ENCODE peak calls at places on chromosomes 2 and 18, in nine cellular contexts. F is keratinocyte, N is AG04450, X is gastrocnemius medialis, L is ovary, K is heart right ventricle, I is HL-60, D is right cardiac atrium, T is tibial nerve. A is an unnamed sample.

GRCh38 chr2:35415282-35415681 is 940.3 kb upstream of the CRIM1 start:
- DNase-seq in F (no peak), N (no peak), X (no peak), L (no peak), K (no peak), I (no peak), D (no peak), T (no peak), A (no peak)

GRCh38 chr2:149219853-149220252 is 110.5 kb upstream of the LYPD6 start:
- DNase-seq in F (no peak), N (no peak), X (no peak), L (no peak), K (no peak), I (no peak), D (no peak), T (no peak), A (no peak)

GRCh38 chr2:125168442-125168841 is 1143.4 kb downstream of the CNTNAP5 start:
- DNase-seq in F (no peak), N (no peak), X (no peak), L (no peak), K (no peak), I (no peak), D (no peak), T (no peak), A (no peak)

GRCh38 chr2:44897406-44897805 is 44.1 kb upstream of the SIX3 start:
- DNase-seq in F (no peak), N (no peak), X (no peak), L (no peak), K (no peak), I (no peak), D (no peak), T (no peak), A (no peak)

GRCh38 chr18:55585586-55586521 is 2.1 kb downstream of the TCF4 start:
- DNase-seq in F (no peak), N (no peak), X (no peak), L (no peak), K (peak), I (no peak), D (no peak), T (no peak), A (no peak)

GRCh38 chr2:162257416-162257815 is 14.2 kb upstream of the FAP start:
- DNase-seq in F (no peak), N (no peak), X (no peak), L (no peak), K (no peak), I (peak), D (no peak), T (no peak), A (no peak)

GRCh38 chr2:45728458-45728942 is 77.0 kb downstream of the PRKCE start:
- DNase-seq in F (no peak), N (no peak), X (no peak), L (no peak), K (no peak), I (peak), D (no peak), T (no peak), A (no peak)

GRCh38 chr2:184611221-184612085 is 13.1 kb downstream of the ZNF804A start:
- DNase-seq in F (peak), N (no peak), X (no peak), L (no peak), K (no peak), I (no peak), D (no peak), T (no peak), A (no peak)

GRCh38 chr2:142687509-142687908 is 190.0 kb upstream of the KYNU start:
- DNase-seq in F (no peak), N (no peak), X (no peak), L (no peak), K (no peak), I (no peak), D (no peak), T (no peak), A (no peak)

GRCh38 chr2:234258562-234259141 is 208.2 kb downstream of the SPP2 start:
- DNase-seq in F (peak), N (no peak), X (no peak), L (no peak), K (no peak), I (no peak), D (no peak), T (no peak), A (no peak)
- H3K4me3 ChIP-seq in F (peak), N (no peak), X (no peak), L (no peak), K (no peak), I (no peak), D (no peak), T (no peak), A (no peak)

GRCh38 chr2:43539436-43539835 is 56.4 kb downstream of the THADA start:
- DNase-seq in F (no peak), N (no peak), X (no peak), L (no peak), K (no peak), I (no peak), D (no peak), T (no peak), A (no peak)

GRCh38 chr2:43538034-43538670 is 57.7 kb downstream of the THADA start:
- DNase-seq in F (no peak), N (no peak), X (no peak), L (no peak), K (no peak), I (no peak), D (no peak), T (no peak), A (no peak)

GRCh38 chr2:43534569-43534968 is 61.3 kb downstream of the THADA start:
- DNase-seq in F (no peak), N (no peak), X (no peak), L (no peak), K (no peak), I (no peak), D (no peak), T (no peak), A (no peak)

GRCh38 chr2:43539991-43540860 is 55.6 kb downstream of the THADA start:
- DNase-seq in F (no peak), N (peak), X (peak), L (peak), K (peak), I (peak), D (peak), T (peak), A (peak)

DNA sequence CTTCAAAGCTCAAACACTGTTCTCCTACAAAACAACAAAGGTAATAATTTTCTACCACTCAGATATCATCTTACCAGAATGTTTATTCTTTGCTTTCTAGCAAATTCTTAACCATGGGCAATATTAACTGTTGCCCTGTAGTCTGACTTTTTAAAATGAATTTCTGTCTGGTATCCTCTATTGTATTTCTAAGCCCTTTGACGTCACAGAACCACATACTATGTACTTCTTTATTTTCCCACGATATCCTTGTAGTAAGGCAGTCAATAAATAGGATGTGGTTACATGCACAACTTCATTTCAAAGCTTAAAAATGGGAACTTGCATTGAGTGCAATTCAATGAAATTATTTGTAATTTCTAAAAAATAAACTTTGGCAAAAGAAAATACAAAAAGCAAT is 58.7 kb downstream of the THADA start:
- DNase-seq in F (no peak), N (no peak), X (no peak), L (no peak), K (no peak), I (no peak), D (no peak), T (no peak), A (no peak)
- H3K27ac ChIP-seq in F (no peak), N (no peak), X (no peak), L (no peak), K (no peak), I (peak), D (no peak), T (no peak), A (no peak)

DNA sequence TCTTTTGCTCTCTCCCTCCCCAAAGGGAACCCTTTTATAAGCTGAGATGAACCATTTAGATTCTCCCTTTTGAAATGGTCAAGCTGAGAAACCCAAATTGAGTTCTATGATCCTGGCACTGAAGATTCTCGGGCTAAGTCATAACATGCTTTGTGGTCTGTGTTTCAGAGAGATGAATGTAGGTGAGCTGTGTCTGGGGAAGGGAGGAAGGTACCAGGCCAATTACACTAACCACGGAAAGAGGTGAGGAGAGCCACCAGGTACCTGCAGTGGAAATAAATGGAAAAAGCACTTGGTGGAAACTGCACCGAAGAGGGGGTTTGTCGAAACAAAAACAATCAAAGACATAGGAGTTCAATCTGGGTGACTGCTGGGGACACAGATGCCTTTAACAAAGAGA is 996 bp upstream of the MRPL44 start:
- DNase-seq in F (no peak), N (no peak), X (no peak), L (no peak), K (no peak), I (no peak), D (no peak), T (no peak), A (no peak)
- H3K4me3 ChIP-seq in F (peak), N (no peak), X (no peak), L (no peak), K (peak), I (peak), D (peak), T (peak), A (peak)

GRCh38 chr2:205850172-205850571 is 167.9 kb downstream of the NRP2 start:
- DNase-seq in F (no peak), N (no peak), X (no peak), L (no peak), K (no peak), I (no peak), D (no peak), T (no peak), A (no peak)
- H3K27ac ChIP-seq in F (no peak), N (no peak), X (no peak), L (no peak), K (no peak), I (no peak), D (no peak), T (no peak), A (no peak)

DNA sequence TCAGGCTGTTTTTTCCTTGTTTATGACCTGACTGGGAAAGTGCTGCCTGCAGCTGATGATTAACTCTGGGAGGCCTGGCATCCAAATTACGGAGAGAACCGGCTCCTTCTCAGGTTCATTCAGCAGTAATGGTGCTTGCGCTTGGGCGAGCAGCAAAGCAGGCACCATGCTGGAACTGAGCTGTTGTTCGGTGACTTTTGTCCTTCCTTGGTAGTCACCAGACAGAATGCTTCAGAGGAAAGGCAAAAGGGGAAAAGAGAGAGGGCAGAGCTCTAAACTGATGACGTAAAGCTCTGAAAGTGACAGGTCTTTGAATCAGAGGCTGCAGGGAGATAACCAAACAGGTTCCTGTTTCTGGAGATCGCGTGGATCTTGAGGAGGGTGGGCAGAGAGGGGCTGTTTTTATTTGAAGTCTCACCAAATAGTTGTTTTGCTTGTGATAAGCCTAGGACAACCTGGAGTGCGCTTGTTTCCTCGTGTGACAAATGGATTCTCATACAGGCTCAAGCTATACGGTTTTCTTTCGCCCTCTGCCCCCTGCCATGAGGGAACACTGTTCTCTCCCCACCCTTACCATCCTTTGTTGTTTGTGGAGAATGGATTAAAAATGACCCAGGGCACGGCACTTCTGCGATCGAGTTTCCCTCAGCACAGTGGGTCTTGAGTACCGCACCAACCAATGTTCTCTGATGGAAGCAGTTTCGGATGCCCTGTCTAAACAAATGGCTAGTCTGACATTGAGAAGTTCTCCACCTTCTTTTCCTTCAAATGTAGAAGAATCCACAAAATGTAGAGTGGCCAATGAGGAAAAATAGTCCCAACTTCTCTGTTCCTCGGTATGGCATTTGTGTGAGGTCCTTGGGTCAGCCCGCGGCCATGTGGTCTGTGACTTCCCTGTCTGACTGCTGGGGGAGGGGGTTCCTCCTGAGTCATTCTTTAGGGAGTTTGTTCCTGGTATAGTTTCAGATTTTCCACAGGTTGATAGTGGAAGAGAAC is 1.3 kb downstream of the RASGRP3 start:
- DNase-seq in F (no peak), N (no peak), X (peak), L (no peak), K (peak), I (no peak), D (peak), T (peak), A (peak)
- H3K4me3 ChIP-seq in F (no peak), N (no peak), X (peak), L (no peak), K (peak), I (peak), D (peak), T (no peak), A (peak)

DNA sequence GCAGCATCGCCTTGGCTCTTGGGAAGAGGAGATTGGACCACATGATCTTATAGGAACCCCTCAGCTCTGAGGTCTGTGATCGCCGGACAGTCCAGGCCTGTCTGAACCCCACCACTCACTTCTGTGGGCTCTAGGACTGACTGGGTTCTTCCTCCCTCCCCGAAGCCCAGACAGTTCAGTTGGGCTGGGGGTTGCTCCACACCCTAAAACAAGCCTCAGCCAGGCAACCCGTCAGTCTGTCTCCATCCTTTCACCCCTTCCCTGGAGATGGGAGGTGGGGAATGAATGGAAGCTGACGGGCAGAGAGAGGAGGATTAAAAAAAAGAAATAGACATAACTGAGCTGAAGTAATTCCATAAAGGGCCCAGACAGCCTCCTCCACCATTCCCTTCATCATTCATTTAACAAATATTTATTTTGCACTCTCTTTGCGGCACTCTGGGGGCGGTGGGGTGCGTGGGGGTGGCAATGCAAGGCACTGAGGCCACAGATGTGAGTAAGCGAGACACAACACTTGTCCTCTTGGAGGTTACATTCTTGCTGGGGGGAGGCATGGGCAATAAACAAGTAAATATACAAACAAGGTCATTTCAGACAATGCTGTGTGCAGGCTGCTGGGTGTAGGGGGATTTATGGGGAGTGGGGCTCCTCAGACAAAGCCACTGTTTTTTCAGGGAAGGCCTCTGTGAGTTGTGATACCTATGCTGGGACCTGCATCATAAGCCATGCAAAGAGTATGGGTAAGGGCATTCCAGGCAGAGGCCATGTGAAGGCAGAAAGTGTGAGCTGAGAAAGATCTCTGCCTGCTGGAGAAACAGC is 12.9 kb downstream of the WNT10A start:
- DNase-seq in F (no peak), N (no peak), X (no peak), L (no peak), K (no peak), I (no peak), D (no peak), T (no peak), A (no peak)
- H3K27ac ChIP-seq in F (peak), N (no peak), X (no peak), L (no peak), K (no peak), I (no peak), D (no peak), T (no peak), A (peak)

GRCh38 chr2:170533156-170533555 is 182.0 kb upstream of the SP5 start:
- DNase-seq in F (no peak), N (no peak), X (no peak), L (no peak), K (no peak), I (no peak), D (no peak), T (no peak), A (no peak)
- H3K4me3 ChIP-seq in F (no peak), N (no peak), X (no peak), L (no peak), K (no peak), I (no peak), D (no peak), T (no peak), A (no peak)

GRCh38 chr2:67667054-67667908 is 270.1 kb downstream of the ETAA1 start:
- DNase-seq in F (no peak), N (no peak), X (no peak), L (no peak), K (no peak), I (no peak), D (no peak), T (no peak), A (no peak)

GRCh38 chr2:67668538-67668937 is 271.4 kb downstream of the ETAA1 start:
- DNase-seq in F (no peak), N (no peak), X (no peak), L (no peak), K (no peak), I (no peak), D (no peak), T (no peak), A (no peak)

GRCh38 chr2:67669796-67670195 is 272.7 kb downstream of the ETAA1 start:
- DNase-seq in F (no peak), N (no peak), X (no peak), L (no peak), K (no peak), I (no peak), D (no peak), T (no peak), A (no peak)

GRCh38 chr2:67663776-67664175 is 266.6 kb downstream of the ETAA1 start:
- DNase-seq in F (no peak), N (no peak), X (no peak), L (no peak), K (no peak), I (no peak), D (no peak), T (no peak), A (no peak)

DNA sequence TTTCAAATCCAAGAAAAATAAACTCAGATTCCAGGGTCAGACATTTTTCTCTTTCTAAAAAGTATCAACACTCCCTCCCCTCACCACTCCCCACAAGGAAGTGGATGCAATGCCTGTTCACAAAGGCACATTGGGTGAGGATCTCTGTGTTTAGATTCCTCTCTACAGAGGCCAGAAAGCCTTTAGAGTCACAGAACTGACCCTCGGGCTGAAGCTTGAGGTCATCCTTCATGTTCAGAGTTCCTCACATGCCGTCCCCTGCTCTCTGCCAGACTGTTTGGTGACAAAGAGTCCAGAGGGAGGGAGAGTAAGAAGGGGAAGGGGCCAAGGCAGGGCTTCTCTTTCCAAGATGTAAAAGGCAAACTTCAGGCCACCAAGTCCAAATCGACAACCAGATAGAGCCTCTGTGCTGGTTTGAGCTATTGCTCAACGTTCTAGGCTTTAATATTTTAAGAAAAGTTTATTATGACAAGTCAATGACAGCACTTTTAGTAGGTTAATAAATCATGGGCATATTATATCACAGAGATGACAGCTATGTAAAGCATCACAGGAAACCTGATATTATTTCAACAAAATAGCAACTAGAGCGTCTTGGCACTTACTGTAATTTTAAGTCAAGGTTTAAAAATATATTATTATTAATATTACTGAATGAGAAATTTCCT is 269.4 kb downstream of the ETAA1 start:
- DNase-seq in F (no peak), N (no peak), X (peak), L (no peak), K (peak), I (no peak), D (no peak), T (no peak), A (no peak)
- H3K27ac ChIP-seq in F (no peak), N (no peak), X (peak), L (no peak), K (peak), I (no peak), D (peak), T (no peak), A (no peak)

DNA sequence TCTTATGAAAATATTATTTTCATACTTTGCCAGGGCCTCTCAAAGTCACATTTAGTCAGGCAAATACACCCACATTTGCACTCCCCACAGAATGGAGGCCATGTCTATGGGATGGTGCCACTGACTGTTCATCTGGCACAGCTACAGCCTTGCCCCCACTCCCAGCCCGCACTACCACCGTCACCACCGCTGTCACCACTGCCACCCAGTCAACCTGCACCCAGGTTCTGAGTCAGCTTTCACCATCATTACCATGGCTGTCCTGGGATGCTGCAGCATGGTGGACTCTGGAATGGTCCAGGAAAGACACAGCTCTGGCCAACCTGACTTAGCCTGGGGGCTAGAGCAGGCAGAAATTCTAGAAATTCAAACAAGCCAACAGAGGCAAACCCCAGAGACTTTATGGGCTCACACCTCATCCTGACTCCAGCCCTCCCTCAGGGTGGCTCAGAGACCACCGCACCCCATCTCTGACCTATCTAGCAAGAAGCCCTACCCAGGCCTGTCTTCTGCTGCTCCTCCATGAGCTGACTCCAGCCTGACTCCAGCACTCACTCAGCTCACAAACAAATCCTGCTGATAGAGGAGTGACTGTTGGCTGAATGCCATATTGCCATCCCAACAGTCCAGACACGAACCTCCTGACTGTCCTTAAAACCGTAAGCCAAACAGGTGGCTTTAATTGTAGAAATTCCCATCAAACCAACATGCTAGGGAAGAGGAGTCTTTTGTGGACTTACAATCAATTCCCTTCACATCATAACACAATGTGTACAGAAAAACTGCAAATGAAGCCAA is 28.0 kb downstream of the DNER start:
- DNase-seq in F (no peak), N (no peak), X (no peak), L (no peak), K (no peak), I (no peak), D (no peak), T (no peak), A (no peak)
- H3K4me3 ChIP-seq in F (no peak), N (no peak), X (no peak), L (no peak), K (no peak), I (no peak), D (no peak), T (no peak), A (no peak)